ENCODE peak calls at places on chromosome 17, in four cellular contexts. F is OCI-LY7, X is heart left ventricle, A is GM23338. G is an unnamed sample.
A peak's percentile ranks its signal among the peaks of the same experiment; 100 is the strongest.

GRCh38 chr17:29640413-29640812 is 17.7 kb upstream of the CORO6 start:
- DNase-seq in A (no peak), F (no peak), X (no peak), G (no peak)

GRCh38 chr17:75835315-75835987 is 8.8 kb downstream of the UNC13D start:
- DNase-seq in A (peak; percentile 71), X (no peak), F (no peak), G (no peak)

GRCh38 chr17:66673668-66674276 is 161.1 kb upstream of the CACNG5 start:
- DNase-seq in X (peak; percentile 32), F (peak; percentile 41), A (peak; percentile 84), G (peak; percentile 51)

GRCh38 chr17:57166803-57167202 is 81.8 kb downstream of the AKAP1 start:
- DNase-seq in A (peak; percentile 62), X (no peak), F (no peak), G (no peak)

GRCh38 chr17:8300629-8301242 is 5.5 kb upstream of the SLC25A35 start:
- DNase-seq in F (peak; percentile 87), X (peak; percentile 60), A (peak; percentile 90), G (peak; percentile 78)

GRCh38 chr17:69997332-69997731 is 77.7 kb upstream of the KCNJ16 start:
- DNase-seq in X (no peak), A (no peak), F (no peak), G (no peak)

GRCh38 chr17:69800870-69801269 is 274.2 kb upstream of the KCNJ16 start:
- DNase-seq in F (no peak), X (no peak), A (no peak), G (no peak)

GRCh38 chr17:55774834-55775233 is 24.0 kb downstream of the PCTP start:
- DNase-seq in X (no peak), A (no peak), F (no peak), G (no peak)

GRCh38 chr17:47717845-47718621 is 15.0 kb upstream of the TBX21 start:
- DNase-seq in X (no peak), F (no peak), A (no peak), G (no peak)

GRCh38 chr17:48462946-48463345 is 32.9 kb upstream of the SKAP1 start:
- DNase-seq in A (no peak), F (no peak), X (no peak), G (peak; percentile 14)

GRCh38 chr17:47906443-47906842 is 10.4 kb downstream of the SP2 start:
- DNase-seq in F (no peak), A (no peak), X (no peak), G (no peak)

GRCh38 chr17:55056530-55056929 is 88.0 kb downstream of the STXBP4 start:
- DNase-seq in A (peak; percentile 15), F (no peak), X (no peak), G (peak; percentile 37)

GRCh38 chr17:29251969-29252866 is 5.6 kb downstream of the CRYBA1 start:
- DNase-seq in A (peak; percentile 70), F (peak; percentile 55), X (no peak), G (no peak)

GRCh38 chr17:44137891-44138709 is 3.6 kb upstream of the HROB start:
- DNase-seq in X (peak; percentile 82), A (peak; percentile 80), F (no peak), G (peak; percentile 77)
- H3K4me3 ChIP-seq in X (no peak overlapping the region), A (peak overlapping the region; percentile 44), F (no peak overlapping the region), G (no peak overlapping the region)

GRCh38 chr17:41527076-41528023 is 758 bp downstream of the KRT19 start:
- DNase-seq in F (no peak), A (peak; percentile 64), X (peak; percentile 17), G (peak; percentile 29)
- H3K4me3 ChIP-seq in F (no peak overlapping the region), A (peak overlapping the region; percentile 97), X (no peak overlapping the region), G (peak overlapping the region; percentile 8)

DNA sequence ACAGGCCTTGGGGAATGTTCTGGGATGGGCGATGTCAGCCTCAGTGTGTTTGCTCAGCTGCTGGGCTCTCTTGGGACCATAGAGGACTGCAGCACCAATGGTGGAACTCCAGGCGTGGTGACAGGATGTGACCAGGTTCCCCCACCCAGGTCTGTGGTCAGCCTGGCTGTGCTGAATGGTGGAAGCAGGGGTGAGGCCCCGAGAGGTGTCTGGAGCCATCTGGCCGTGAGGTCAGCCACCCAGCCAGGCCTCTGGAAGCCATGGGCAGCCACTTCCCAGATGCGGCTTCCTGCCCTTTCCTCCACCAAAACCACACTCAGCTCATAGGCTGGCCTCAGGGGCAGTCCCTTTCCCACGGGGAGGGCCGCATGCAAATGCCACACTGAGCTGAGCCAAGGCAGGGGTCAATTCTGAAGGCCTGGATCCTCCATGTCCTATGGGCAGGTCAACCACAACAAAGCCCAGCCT is 7.8 kb upstream of the MAPK7 start:
- DNase-seq in X (peak; percentile 83), A (no peak), F (no peak), G (no peak)
- H3K4me3 ChIP-seq in X (no peak overlapping the region), A (no peak overlapping the region), F (no peak overlapping the region), G (no peak overlapping the region)

GRCh38 chr17:858941-859452 is 76.8 kb downstream of the MRM3 start:
- DNase-seq in A (no peak), X (no peak), F (no peak), G (no peak)
- H3K4me3 ChIP-seq in A (no peak overlapping the region), X (no peak overlapping the region), F (no peak overlapping the region), G (no peak overlapping the region)

DNA sequence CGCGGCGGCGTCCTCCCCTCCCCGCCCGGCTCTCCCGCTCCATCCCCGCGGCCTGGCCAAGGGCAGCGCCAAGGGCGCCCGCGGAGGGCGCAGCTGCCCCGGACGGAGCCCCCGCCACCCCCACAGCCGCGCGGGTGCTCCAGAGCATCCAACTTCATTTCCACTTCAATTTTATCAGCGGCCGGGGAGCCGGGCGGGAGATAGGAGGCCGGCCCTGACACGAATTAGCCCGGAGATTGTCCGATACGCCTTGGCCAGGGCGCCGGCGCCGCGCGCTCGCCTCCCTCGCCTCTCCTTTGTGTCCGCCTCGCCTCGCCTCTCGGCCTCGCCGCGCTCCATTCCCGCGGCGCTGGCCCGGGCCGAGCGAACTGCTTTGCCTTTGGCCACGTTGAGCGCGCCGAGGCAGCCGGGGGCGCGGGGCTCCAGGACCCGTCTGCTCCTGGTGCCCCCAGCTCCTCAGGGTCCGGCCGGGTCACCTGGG is 129.1 kb upstream of the LHX1 start:
- DNase-seq in X (no peak), A (peak; percentile 78), F (no peak), G (no peak)
- H3K4me3 ChIP-seq in X (no peak overlapping the region), A (peak overlapping the region; percentile 83), F (no peak overlapping the region), G (no peak overlapping the region)

DNA sequence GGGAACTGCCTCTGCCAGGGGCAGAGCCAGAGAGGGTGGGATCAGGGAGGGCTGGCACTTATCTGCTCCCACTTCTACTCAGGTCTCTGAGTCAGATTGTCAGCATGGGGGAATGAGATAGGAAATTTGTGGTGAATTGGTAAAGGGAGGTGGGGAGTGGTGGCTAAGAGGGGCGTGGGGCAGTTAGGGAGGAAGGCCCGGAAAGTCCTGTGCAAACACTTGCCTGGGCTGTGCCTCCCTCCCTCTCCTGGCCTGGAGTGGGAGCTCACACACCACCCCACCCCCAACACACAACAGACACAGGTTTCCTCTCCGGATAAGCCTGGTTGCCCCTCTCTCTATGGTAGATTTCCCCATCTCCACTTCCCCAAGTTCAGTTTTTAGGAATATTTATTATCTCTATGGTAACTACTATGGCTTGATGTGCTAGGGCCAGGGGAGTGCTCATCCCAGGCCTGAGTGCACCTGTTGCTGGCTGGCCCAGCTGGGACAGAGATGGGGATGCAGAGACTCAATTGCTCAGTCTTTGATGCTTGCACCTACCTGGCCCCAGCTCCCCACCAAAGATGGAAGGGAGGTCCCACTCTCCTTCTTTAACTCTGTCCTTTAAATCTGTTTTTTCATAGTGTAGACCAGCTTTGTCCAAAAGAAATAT is 2.7 kb downstream of the SPNS2 start:
- DNase-seq in A (no peak), X (no peak), F (no peak), G (no peak)
- H3K4me3 ChIP-seq in A (no peak overlapping the region), X (peak overlapping the region; percentile 62), F (no peak overlapping the region), G (no peak overlapping the region)

G was measured in body of pancreas.